ENCODE peak calls at places on chromosomes 3 and 15, in five cellular contexts. Y is activated naive CD4-positive, alpha-beta T cell treated with anti-CD3 and anti-CD28 coated beads, Interleukin-2, amount 10 ng/mL, durations not matched to agents 7 days and 5 days; I is activated gamma-delta T cell; Z is dermis microvascular lymphatic vessel endothelial cell; V is OCI-M1. A is an unnamed sample.

GRCh38 chr3:9744162-9744561 is 5.6 kb upstream of the OGG1 start:
- DNase-seq in Y (no peak), I (no peak), Z (no peak), V (no peak), A (no peak)

GRCh38 chr3:160448845-160449659 is 534 bp downstream of the TRIM59 start:
- DNase-seq in Y (no peak), I (no peak), Z (peak; percentile 27), V (peak; percentile 59), A (no peak)

GRCh38 chr15:73601449-73602425 is 31.5 kb downstream of the NPTN start:
- DNase-seq in Y (no peak), I (no peak), Z (no peak), V (peak; percentile 66), A (peak; percentile 37)

GRCh38 chr3:141797167-141797773 is 34.1 kb downstream of the GRK7 start:
- DNase-seq in Y (peak; percentile 61), I (peak; percentile 29), Z (peak; percentile 66), V (no peak), A (peak; percentile 83)

GRCh38 chr15:88661766-88662556 is 23.1 kb downstream of the ISG20 start:
- DNase-seq in Y (no peak), I (no peak), Z (no peak), V (no peak), A (no peak)

GRCh38 chr3:159787191-159787590 is 201.4 kb upstream of the IL12A start:
- DNase-seq in Y (no peak), I (no peak), Z (peak; percentile 45), V (no peak), A (no peak)

GRCh38 chr15:93027413-93027812 is 61.6 kb downstream of the RGMA start:
- DNase-seq in Y (no peak), I (no peak), Z (no peak), V (peak; percentile 35), A (no peak)

GRCh38 chr3:50057756-50058155 is 31.0 kb upstream of the RBM5 start:
- DNase-seq in Y (no peak), I (no peak), Z (no peak), V (no peak), A (no peak)

GRCh38 chr3:132265008-132265407 is 52.2 kb upstream of the ACP3 start:
- DNase-seq in Y (no peak), I (no peak), Z (no peak), V (no peak), A (no peak)

GRCh38 chr3:39524107-39524506 is 56.6 kb downstream of the MOBP start:
- DNase-seq in Y (no peak), I (no peak), Z (no peak), V (peak; percentile 24), A (no peak)

GRCh38 chr15:85380860-85381535 is 595 bp downstream of the AKAP13 start:
- DNase-seq in Y (peak; percentile 74), I (peak; percentile 66), Z (no peak), V (no peak), A (peak; percentile 63)

GRCh38 chr3:23810342-23811116 is 4.8 kb downstream of the UBE2E1 start:
- DNase-seq in Y (peak; percentile 57), I (peak; percentile 30), Z (no peak), V (peak; percentile 77), A (peak; percentile 56)

GRCh38 chr3:113200351-113200750 is 11.0 kb upstream of the BOC start:
- DNase-seq in Y (no peak), I (no peak), Z (no peak), V (no peak), A (no peak)

GRCh38 chr3:97992547-97993173 is 20.4 kb upstream of the RIOX2 start:
- DNase-seq in Y (no peak), I (no peak), Z (no peak), V (no peak), A (no peak)

GRCh38 chr3:189460511-189460910 is 170.7 kb upstream of the TP63 start:
- DNase-seq in Y (no peak), I (no peak), Z (no peak), V (no peak), A (no peak)

A was measured in KBM-7.